ENCODE peak calls at places on chromosomes 1 and 21, in six cellular contexts. One of them, this sample, is unnamed.

GRCh38 chr1:171844381-171844780 is 3.1 kb downstream of the DNM3 start:
- DNase-seq in mammary epithelial cell: no peak
- DNase-seq in CD8-positive, alpha-beta memory T cell: no peak
- DNase-seq in uterus: no peak
- DNase-seq in trophoblast cell: no peak
- DNase-seq in Caco-2: no peak
- DNase-seq in this sample: no peak

GRCh38 chr1:196527941-196528340 is 80.3 kb downstream of the KCNT2 start:
- DNase-seq in mammary epithelial cell: no peak
- DNase-seq in CD8-positive, alpha-beta memory T cell: no peak
- DNase-seq in uterus: no peak
- DNase-seq in trophoblast cell: no peak
- DNase-seq in Caco-2: no peak
- DNase-seq in this sample: no peak

GRCh38 chr1:157403608-157404007 is 148.7 kb downstream of the FCRL5 start:
- DNase-seq in mammary epithelial cell: no peak
- DNase-seq in CD8-positive, alpha-beta memory T cell: no peak
- DNase-seq in uterus: no peak
- DNase-seq in trophoblast cell: no peak
- DNase-seq in Caco-2: no peak
- DNase-seq in this sample: no peak

GRCh38 chr21:45139473-45139872 is 65.1 kb downstream of the ADARB1 start:
- DNase-seq in mammary epithelial cell: no peak
- DNase-seq in CD8-positive, alpha-beta memory T cell: no peak
- DNase-seq in uterus: no peak
- DNase-seq in trophoblast cell: no peak
- DNase-seq in Caco-2: no peak
- DNase-seq in this sample: no peak

GRCh38 chr1:55304306-55304705 is 89.1 kb upstream of the USP24 start:
- DNase-seq in mammary epithelial cell: no peak
- DNase-seq in CD8-positive, alpha-beta memory T cell: no peak
- DNase-seq in uterus: no peak
- DNase-seq in trophoblast cell: no peak
- DNase-seq in Caco-2: no peak
- DNase-seq in this sample: no peak

GRCh38 chr21:41258617-41259016 is 58.0 kb upstream of the FAM3B start:
- DNase-seq in mammary epithelial cell: no peak
- DNase-seq in CD8-positive, alpha-beta memory T cell: no peak
- DNase-seq in uterus: no peak
- DNase-seq in trophoblast cell: no peak
- DNase-seq in Caco-2: no peak
- DNase-seq in this sample: no peak

GRCh38 chr21:18155508-18156193 is 89.0 kb upstream of the CHODL start:
- DNase-seq in mammary epithelial cell: no peak
- DNase-seq in CD8-positive, alpha-beta memory T cell: peak; percentile 2
- DNase-seq in uterus: no peak
- DNase-seq in trophoblast cell: no peak
- DNase-seq in Caco-2: no peak
- DNase-seq in this sample: no peak

GRCh38 chr1:7470904-7471638 is 300.0 kb upstream of the VAMP3 start:
- DNase-seq in mammary epithelial cell: peak; percentile 98
- DNase-seq in CD8-positive, alpha-beta memory T cell: no peak
- DNase-seq in uterus: peak; percentile 75
- DNase-seq in trophoblast cell: peak; percentile 96
- DNase-seq in Caco-2: no peak
- DNase-seq in this sample: peak; percentile 90

GRCh38 chr1:228723287-228723686 is 12.0 kb upstream of the RHOU start:
- DNase-seq in mammary epithelial cell: no peak
- DNase-seq in CD8-positive, alpha-beta memory T cell: no peak
- DNase-seq in uterus: no peak
- DNase-seq in trophoblast cell: no peak
- DNase-seq in Caco-2: no peak
- DNase-seq in this sample: no peak

GRCh38 chr1:35334485-35334884 is 66.0 kb downstream of the ZMYM4 start:
- DNase-seq in mammary epithelial cell: no peak
- DNase-seq in CD8-positive, alpha-beta memory T cell: no peak
- DNase-seq in uterus: no peak
- DNase-seq in trophoblast cell: no peak
- DNase-seq in Caco-2: no peak
- DNase-seq in this sample: no peak

GRCh38 chr1:103220503-103221095 is 112.3 kb upstream of the COL11A1 start:
- DNase-seq in mammary epithelial cell: no peak
- DNase-seq in CD8-positive, alpha-beta memory T cell: no peak
- DNase-seq in uterus: no peak
- DNase-seq in trophoblast cell: no peak
- DNase-seq in Caco-2: no peak
- DNase-seq in this sample: no peak

GRCh38 chr1:225430301-225430700 is 2.5 kb upstream of the LBR start:
- DNase-seq in mammary epithelial cell: no peak
- DNase-seq in CD8-positive, alpha-beta memory T cell: no peak
- DNase-seq in uterus: no peak
- DNase-seq in trophoblast cell: no peak
- DNase-seq in Caco-2: no peak
- DNase-seq in this sample: no peak

GRCh38 chr1:56291374-56291841 is 288.0 kb downstream of the PLPP3 start:
- DNase-seq in mammary epithelial cell: no peak
- DNase-seq in CD8-positive, alpha-beta memory T cell: no peak
- DNase-seq in uterus: peak; percentile 19
- DNase-seq in trophoblast cell: peak; percentile 49
- DNase-seq in Caco-2: no peak
- DNase-seq in this sample: no peak

GRCh38 chr1:51877434-51878306 is 857 bp downstream of the NRDC start:
- DNase-seq in mammary epithelial cell: peak; percentile 45
- DNase-seq in CD8-positive, alpha-beta memory T cell: no peak
- DNase-seq in uterus: no peak
- DNase-seq in trophoblast cell: peak; percentile 36
- DNase-seq in Caco-2: peak; percentile 35
- DNase-seq in this sample: peak; percentile 74

GRCh38 chr1:235073331-235073967 is 55.2 kb downstream of the TOMM20 start:
- DNase-seq in mammary epithelial cell: peak; percentile 98
- DNase-seq in CD8-positive, alpha-beta memory T cell: no peak
- DNase-seq in uterus: no peak
- DNase-seq in trophoblast cell: peak; percentile 92
- DNase-seq in Caco-2: peak; percentile 82
- DNase-seq in this sample: no peak

GRCh38 chr21:45032332-45032731 is 42.0 kb upstream of the ADARB1 start:
- DNase-seq in mammary epithelial cell: no peak
- DNase-seq in CD8-positive, alpha-beta memory T cell: no peak
- DNase-seq in uterus: no peak
- DNase-seq in trophoblast cell: no peak
- DNase-seq in Caco-2: no peak
- DNase-seq in this sample: peak; percentile 8

GRCh38 chr1:62621907-62622306 is 24.6 kb downstream of the ANGPTL3 start:
- DNase-seq in mammary epithelial cell: peak; percentile 81
- DNase-seq in CD8-positive, alpha-beta memory T cell: no peak
- DNase-seq in uterus: no peak
- DNase-seq in trophoblast cell: peak; percentile 97
- DNase-seq in Caco-2: peak; percentile 54
- DNase-seq in this sample: no peak

GRCh38 chr1:22756053-22756730 is 45.6 kb downstream of the EPHB2 start:
- DNase-seq in mammary epithelial cell: no peak
- DNase-seq in CD8-positive, alpha-beta memory T cell: no peak
- DNase-seq in uterus: no peak
- DNase-seq in trophoblast cell: no peak
- DNase-seq in Caco-2: no peak
- DNase-seq in this sample: no peak

GRCh38 chr21:36508948-36509347 is 29.0 kb upstream of the CLDN14 start:
- DNase-seq in mammary epithelial cell: no peak
- DNase-seq in CD8-positive, alpha-beta memory T cell: no peak
- DNase-seq in uterus: no peak
- DNase-seq in trophoblast cell: no peak
- DNase-seq in Caco-2: no peak
- DNase-seq in this sample: no peak

GRCh38 chr1:182762536-182762935 is 27.0 kb upstream of the NPL start:
- DNase-seq in mammary epithelial cell: no peak
- DNase-seq in CD8-positive, alpha-beta memory T cell: no peak
- DNase-seq in uterus: no peak
- DNase-seq in trophoblast cell: no peak
- DNase-seq in Caco-2: no peak
- DNase-seq in this sample: no peak

GRCh38 chr1:190588424-190588823 is 110.8 kb upstream of the BRINP3 start:
- DNase-seq in mammary epithelial cell: no peak
- DNase-seq in CD8-positive, alpha-beta memory T cell: no peak
- DNase-seq in uterus: no peak
- DNase-seq in trophoblast cell: no peak
- DNase-seq in Caco-2: no peak
- DNase-seq in this sample: no peak

GRCh38 chr1:77874804-77875445 is 13.5 kb upstream of the NEXN start:
- DNase-seq in mammary epithelial cell: peak; percentile 73
- DNase-seq in CD8-positive, alpha-beta memory T cell: no peak
- DNase-seq in uterus: no peak
- DNase-seq in trophoblast cell: peak; percentile 95
- DNase-seq in Caco-2: no peak
- DNase-seq in this sample: no peak

GRCh38 chr1:65791860-65792670 is 630 bp upstream of the PDE4B start:
- DNase-seq in mammary epithelial cell: no peak
- DNase-seq in CD8-positive, alpha-beta memory T cell: no peak
- DNase-seq in uterus: no peak
- DNase-seq in trophoblast cell: no peak
- DNase-seq in Caco-2: no peak
- DNase-seq in this sample: no peak

GRCh38 chr1:20885121-20885520 is 98.0 kb upstream of the HP1BP3 start:
- DNase-seq in mammary epithelial cell: no peak
- DNase-seq in CD8-positive, alpha-beta memory T cell: no peak
- DNase-seq in uterus: no peak
- DNase-seq in trophoblast cell: no peak
- DNase-seq in Caco-2: no peak
- DNase-seq in this sample: no peak

GRCh38 chr1:187096689-187097088 is 267.9 kb downstream of the PLA2G4A start:
- DNase-seq in mammary epithelial cell: no peak
- DNase-seq in CD8-positive, alpha-beta memory T cell: no peak
- DNase-seq in uterus: no peak
- DNase-seq in trophoblast cell: no peak
- DNase-seq in Caco-2: no peak
- DNase-seq in this sample: no peak

GRCh38 chr1:96365596-96365995 is 356.0 kb upstream of the PTBP2 start:
- DNase-seq in mammary epithelial cell: no peak
- DNase-seq in CD8-positive, alpha-beta memory T cell: no peak
- DNase-seq in uterus: no peak
- DNase-seq in trophoblast cell: no peak
- DNase-seq in Caco-2: no peak
- DNase-seq in this sample: no peak

GRCh38 chr1:106555571-106555970 is 500.9 kb upstream of the PRMT6 start:
- DNase-seq in mammary epithelial cell: no peak
- DNase-seq in CD8-positive, alpha-beta memory T cell: no peak
- DNase-seq in uterus: no peak
- DNase-seq in trophoblast cell: peak; percentile 21
- DNase-seq in Caco-2: no peak
- DNase-seq in this sample: no peak

GRCh38 chr1:171817511-171818265 is 23.6 kb upstream of the DNM3 start:
- DNase-seq in mammary epithelial cell: peak; percentile 90
- DNase-seq in CD8-positive, alpha-beta memory T cell: no peak
- DNase-seq in uterus: peak; percentile 38
- DNase-seq in trophoblast cell: peak; percentile 58
- DNase-seq in Caco-2: no peak
- DNase-seq in this sample: no peak

DNA sequence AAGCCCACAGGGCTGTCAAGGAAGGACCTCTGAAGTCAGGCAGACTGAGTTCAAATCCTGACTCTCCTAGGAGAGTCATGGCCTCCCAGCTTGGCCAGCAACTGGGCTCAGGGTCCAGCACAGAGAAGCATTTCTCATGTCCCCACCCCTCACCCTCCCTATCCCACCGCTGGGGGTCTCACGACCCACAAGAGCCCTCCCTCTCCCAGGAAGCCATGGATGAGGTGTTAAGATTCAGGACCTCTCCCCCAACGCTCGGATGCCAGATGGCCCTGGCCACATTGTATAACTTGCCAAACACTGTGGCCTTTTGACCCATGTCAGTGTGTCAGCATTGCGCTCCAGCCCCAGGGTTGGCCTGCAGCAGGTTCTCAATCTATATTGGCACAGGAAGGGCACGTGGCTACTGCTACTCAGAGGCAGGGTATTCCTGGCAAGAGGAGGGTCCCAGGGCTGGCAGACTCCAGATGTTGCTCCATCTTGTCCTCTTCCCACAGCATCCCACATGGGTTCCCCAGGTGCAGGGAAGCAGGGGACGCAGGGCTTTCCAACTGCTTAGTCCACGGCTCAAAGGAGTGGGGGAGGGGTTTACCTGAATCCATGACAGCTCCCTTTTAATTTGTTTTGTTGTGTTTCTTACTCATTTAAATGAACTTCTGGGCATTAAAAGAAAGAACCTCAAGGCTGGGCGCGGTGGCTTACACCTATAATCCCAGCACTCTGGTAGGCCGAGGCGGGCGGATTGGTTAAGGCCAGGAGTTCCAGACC is 10.5 kb downstream of the SLC2A1 start:
- DNase-seq in mammary epithelial cell: no peak
- DNase-seq in CD8-positive, alpha-beta memory T cell: no peak
- DNase-seq in uterus: no peak
- DNase-seq in trophoblast cell: no peak
- DNase-seq in Caco-2: no peak
- DNase-seq in this sample: no peak
- H3K4me1 ChIP-seq in mammary epithelial cell: peaks cover 95% of the 10 kb centered on the region
- H3K4me1 ChIP-seq in CD8-positive, alpha-beta memory T cell: peaks cover 98% of the 10 kb centered on the region
- H3K4me1 ChIP-seq in uterus: no peaks in the 10 kb centered on the region
- H3K4me1 ChIP-seq in trophoblast cell: peaks cover 67% of the 10 kb centered on the region
- H3K4me1 ChIP-seq in Caco-2: peaks cover 90% of the 10 kb centered on the region
- H3K4me1 ChIP-seq in this sample: peaks cover 38% of the 10 kb centered on the region

DNA sequence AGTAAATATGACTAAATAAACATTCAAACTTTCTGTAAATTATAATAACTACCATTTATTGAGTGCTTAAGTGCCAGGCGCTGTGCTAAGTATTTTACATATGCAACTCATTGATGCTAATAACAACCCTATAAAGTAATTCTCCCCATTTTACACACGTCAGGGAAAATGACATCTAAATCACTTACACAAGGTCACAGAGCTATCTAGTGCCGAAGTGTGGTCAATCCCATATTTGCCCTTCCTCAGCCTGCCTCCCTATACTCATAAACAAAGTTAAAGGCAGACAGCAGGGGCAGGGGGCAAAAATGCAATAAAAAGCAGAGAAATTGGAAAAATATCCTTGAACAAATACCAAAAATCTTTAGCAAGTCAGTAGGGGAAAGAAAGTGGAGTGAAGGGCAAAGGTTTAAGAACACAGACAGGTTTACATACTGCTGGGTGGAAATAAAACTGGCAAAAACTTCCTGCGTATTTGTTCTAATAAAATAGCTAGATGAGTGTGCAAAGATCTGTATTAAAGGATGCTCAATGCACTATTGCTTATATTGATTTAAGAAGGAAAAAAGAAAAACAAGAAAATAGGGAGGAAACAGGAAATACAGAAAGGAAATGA is 72.8 kb downstream of the WDR64 start:
- DNase-seq in mammary epithelial cell: no peak
- DNase-seq in CD8-positive, alpha-beta memory T cell: no peak
- DNase-seq in uterus: no peak
- DNase-seq in trophoblast cell: no peak
- DNase-seq in Caco-2: no peak
- DNase-seq in this sample: no peak
- H3K4me1 ChIP-seq in mammary epithelial cell: no peaks in the 10 kb centered on the region
- H3K4me1 ChIP-seq in CD8-positive, alpha-beta memory T cell: no peaks in the 10 kb centered on the region
- H3K4me1 ChIP-seq in uterus: no peaks in the 10 kb centered on the region
- H3K4me1 ChIP-seq in trophoblast cell: no peaks in the 10 kb centered on the region
- H3K4me1 ChIP-seq in Caco-2: peaks cover 3% of the 10 kb centered on the region
- H3K4me1 ChIP-seq in this sample: no peaks in the 10 kb centered on the region

GRCh38 chr1:19469004-19469403 is 16.3 kb downstream of the CAPZB start:
- DNase-seq in mammary epithelial cell: no peak
- DNase-seq in CD8-positive, alpha-beta memory T cell: no peak
- DNase-seq in uterus: no peak
- DNase-seq in trophoblast cell: no peak
- DNase-seq in Caco-2: no peak
- DNase-seq in this sample: no peak
- H3K4me1 ChIP-seq in mammary epithelial cell: peaks cover 22% of the 10 kb centered on the region
- H3K4me1 ChIP-seq in CD8-positive, alpha-beta memory T cell: peaks cover 95% of the 10 kb centered on the region
- H3K4me1 ChIP-seq in uterus: peaks cover 4% of the 10 kb centered on the region
- H3K4me1 ChIP-seq in trophoblast cell: peaks cover 12% of the 10 kb centered on the region
- H3K4me1 ChIP-seq in Caco-2: peaks cover 26% of the 10 kb centered on the region
- H3K4me1 ChIP-seq in this sample: peaks cover 31% of the 10 kb centered on the region

GRCh38 chr1:2274231-2274967 is 46.3 kb downstream of the SKI start:
- DNase-seq in mammary epithelial cell: no peak
- DNase-seq in CD8-positive, alpha-beta memory T cell: no peak
- DNase-seq in uterus: peak; percentile 34
- DNase-seq in trophoblast cell: no peak
- DNase-seq in Caco-2: no peak
- DNase-seq in this sample: no peak
- H3K4me1 ChIP-seq in mammary epithelial cell: peaks cover 44% of the 10 kb centered on the region
- H3K4me1 ChIP-seq in CD8-positive, alpha-beta memory T cell: peaks cover 70% of the 10 kb centered on the region
- H3K4me1 ChIP-seq in uterus: peaks cover 8% of the 10 kb centered on the region
- H3K4me1 ChIP-seq in trophoblast cell: peaks cover 45% of the 10 kb centered on the region
- H3K4me1 ChIP-seq in Caco-2: peaks cover 20% of the 10 kb centered on the region
- H3K4me1 ChIP-seq in this sample: peaks cover 60% of the 10 kb centered on the region

This sample was measured in ascending aorta.